ENCODE peak calls at places on chromosomes 1 and 21, in six cellular contexts. Y is BE2C, J is AG10803, K is colonic mucosa, F is SJSA1, G is psoas muscle. Q is an unnamed sample.

GRCh38 chr1:201511925-201512539 is 5.1 kb upstream of the CSRP1 start:
- DNase-seq in Y (peak), J (no peak), K (peak), F (no peak), G (peak), Q (no peak)

GRCh38 chr21:42651515-42652401 is 1.7 kb upstream of the PDE9A start:
- DNase-seq in Y (no peak), J (no peak), K (peak), F (no peak), G (peak), Q (no peak)

GRCh38 chr1:203273869-203274602 is 31.3 kb upstream of the BTG2 start:
- DNase-seq in Y (no peak), J (no peak), K (peak), F (no peak), G (peak), Q (no peak)

GRCh38 chr1:10283318-10283984 is 73.1 kb downstream of the KIF1B start:
- DNase-seq in Y (peak), J (no peak), K (no peak), F (no peak), G (no peak), Q (no peak)

GRCh38 chr1:51287966-51288365 is 42.4 kb downstream of the TTC39A start:
- DNase-seq in Y (no peak), J (no peak), K (no peak), F (no peak), G (no peak), Q (no peak)

GRCh38 chr1:159943908-159944622 is 1.3 kb downstream of the IGSF9 start:
- DNase-seq in Y (no peak), J (no peak), K (no peak), F (no peak), G (no peak), Q (no peak)

GRCh38 chr1:116203192-116203723 is 92.1 kb downstream of the MAB21L3 start:
- DNase-seq in Y (no peak), J (no peak), K (no peak), F (no peak), G (no peak), Q (no peak)

GRCh38 chr1:33177996-33178540 is 3.8 kb downstream of the TRIM62 start:
- DNase-seq in Y (no peak), J (no peak), K (no peak), F (peak), G (no peak), Q (no peak)

GRCh38 chr21:44255519-44255981 is 6.1 kb downstream of the DNMT3L start:
- DNase-seq in Y (no peak), J (peak), K (no peak), F (no peak), G (no peak), Q (no peak)

GRCh38 chr1:44290250-44291094 is 64.6 kb downstream of the ERI3 start:
- DNase-seq in Y (no peak), J (no peak), K (no peak), F (no peak), G (no peak), Q (no peak)

GRCh38 chr21:32474179-32475059 is 61.9 kb downstream of the EVA1C start:
- DNase-seq in Y (no peak), J (no peak), K (no peak), F (no peak), G (no peak), Q (no peak)

GRCh38 chr1:12067900-12068821 is 5.1 kb downstream of the TNFRSF8 start:
- DNase-seq in Y (no peak), J (peak), K (no peak), F (no peak), G (no peak), Q (no peak)

GRCh38 chr1:58155418-58156123 is 391.0 kb downstream of the OMA1 start:
- DNase-seq in Y (peak), J (peak), K (no peak), F (no peak), G (no peak), Q (no peak)

GRCh38 chr1:29237906-29238600 is 1.7 kb downstream of the PTPRU start:
- DNase-seq in Y (peak), J (peak), K (peak), F (no peak), G (peak), Q (no peak)

GRCh38 chr21:45158491-45159423 is 84.4 kb downstream of the ADARB1 start:
- DNase-seq in Y (no peak), J (no peak), K (peak), F (peak), G (no peak), Q (no peak)

GRCh38 chr1:13687361-13687760 is 12.6 kb upstream of the PRDM2 start:
- DNase-seq in Y (no peak), J (no peak), K (no peak), F (no peak), G (no peak), Q (no peak)

GRCh38 chr1:33188572-33189275 is 6.9 kb upstream of the TRIM62 start:
- DNase-seq in Y (no peak), J (peak), K (no peak), F (no peak), G (no peak), Q (no peak)

GRCh38 chr1:56156937-56157336 is 422.4 kb downstream of the PLPP3 start:
- DNase-seq in Y (no peak), J (no peak), K (no peak), F (no peak), G (no peak), Q (no peak)

GRCh38 chr1:116446686-116447085 is 73.6 kb downstream of the ATP1A1 start:
- DNase-seq in Y (no peak), J (no peak), K (no peak), F (no peak), G (no peak), Q (no peak)

GRCh38 chr1:162230096-162230495 is 146.6 kb downstream of the SPATA46 start:
- DNase-seq in Y (peak), J (no peak), K (no peak), F (no peak), G (no peak), Q (no peak)

GRCh38 chr1:244751271-244751895 is 84.1 kb upstream of the COX20 start:
- DNase-seq in Y (no peak), J (no peak), K (no peak), F (no peak), G (no peak), Q (no peak)

GRCh38 chr1:46180082-46180616 is 3.9 kb upstream of the P3R3URF start:
- DNase-seq in Y (no peak), J (no peak), K (peak), F (no peak), G (no peak), Q (peak)

GRCh38 chr1:65006806-65007205 is 40.5 kb upstream of the JAK1 start:
- DNase-seq in Y (no peak), J (no peak), K (no peak), F (no peak), G (no peak), Q (no peak)

GRCh38 chr1:116666747-116667576 is 571 bp downstream of the IGSF3 start:
- DNase-seq in Y (peak), J (no peak), K (peak), F (no peak), G (no peak), Q (no peak)

GRCh38 chr1:203640723-203641523 is 14.3 kb downstream of the ATP2B4 start:
- DNase-seq in Y (peak), J (no peak), K (no peak), F (no peak), G (no peak), Q (no peak)

GRCh38 chr1:113012149-113012548 is 56.2 kb upstream of the SLC16A1 start:
- DNase-seq in Y (no peak), J (no peak), K (no peak), F (no peak), G (no peak), Q (no peak)

GRCh38 chr1:200917291-200917817 is 22.7 kb downstream of the INAVA start:
- DNase-seq in Y (peak), J (no peak), K (peak), F (no peak), G (no peak), Q (no peak)

GRCh38 chr1:96845464-96845863 is 123.9 kb downstream of the PTBP2 start:
- DNase-seq in Y (peak), J (no peak), K (peak), F (no peak), G (no peak), Q (no peak)

GRCh38 chr1:216621536-216621935 is 101.7 kb downstream of the ESRRG start:
- DNase-seq in Y (no peak), J (no peak), K (no peak), F (no peak), G (no peak), Q (no peak)

GRCh38 chr1:30877205-30877912 is 31.2 kb downstream of the SDC3 start:
- DNase-seq in Y (no peak), J (peak), K (peak), F (no peak), G (peak), Q (peak)

GRCh38 chr1:40783001-40783905 is at the start of gene KCNQ4:
- DNase-seq in Y (peak), J (no peak), K (peak), F (no peak), G (peak), Q (no peak)

GRCh38 chr21:15627011-15627410 is 102.8 kb upstream of the USP25 start:
- DNase-seq in Y (no peak), J (no peak), K (no peak), F (no peak), G (no peak), Q (no peak)

GRCh38 chr1:226637147-226637935 is 88.8 kb downstream of the STUM start:
- DNase-seq in Y (peak), J (peak), K (no peak), F (no peak), G (peak), Q (no peak)

GRCh38 chr1:25642710-25643109 is 26.1 kb downstream of the MAN1C1 start:
- DNase-seq in Y (no peak), J (peak), K (no peak), F (no peak), G (no peak), Q (no peak)

GRCh38 chr1:86258106-86258505 is 101.5 kb upstream of the COL24A1 start:
- DNase-seq in Y (no peak), J (peak), K (no peak), F (no peak), G (no peak), Q (no peak)

GRCh38 chr1:53888716-53889115 is 881 bp downstream of the YIPF1 start:
- DNase-seq in Y (no peak), J (no peak), K (no peak), F (no peak), G (no peak), Q (no peak)

GRCh38 chr1:183995322-183996035 is 42.0 kb downstream of the COLGALT2 start:
- DNase-seq in Y (no peak), J (no peak), K (no peak), F (peak), G (peak), Q (no peak)

GRCh38 chr1:203290261-203291089 is 14.8 kb upstream of the BTG2 start:
- DNase-seq in Y (peak), J (no peak), K (peak), F (peak), G (peak), Q (no peak)

GRCh38 chr1:214617843-214618242 is 14.8 kb downstream of the CENPF start:
- DNase-seq in Y (no peak), J (no peak), K (no peak), F (no peak), G (no peak), Q (no peak)

GRCh38 chr1:50430010-50430405 is 6.8 kb upstream of the DMRTA2 start:
- DNase-seq in Y (no peak), J (no peak), K (no peak), F (no peak), G (no peak), Q (no peak)

DNA sequence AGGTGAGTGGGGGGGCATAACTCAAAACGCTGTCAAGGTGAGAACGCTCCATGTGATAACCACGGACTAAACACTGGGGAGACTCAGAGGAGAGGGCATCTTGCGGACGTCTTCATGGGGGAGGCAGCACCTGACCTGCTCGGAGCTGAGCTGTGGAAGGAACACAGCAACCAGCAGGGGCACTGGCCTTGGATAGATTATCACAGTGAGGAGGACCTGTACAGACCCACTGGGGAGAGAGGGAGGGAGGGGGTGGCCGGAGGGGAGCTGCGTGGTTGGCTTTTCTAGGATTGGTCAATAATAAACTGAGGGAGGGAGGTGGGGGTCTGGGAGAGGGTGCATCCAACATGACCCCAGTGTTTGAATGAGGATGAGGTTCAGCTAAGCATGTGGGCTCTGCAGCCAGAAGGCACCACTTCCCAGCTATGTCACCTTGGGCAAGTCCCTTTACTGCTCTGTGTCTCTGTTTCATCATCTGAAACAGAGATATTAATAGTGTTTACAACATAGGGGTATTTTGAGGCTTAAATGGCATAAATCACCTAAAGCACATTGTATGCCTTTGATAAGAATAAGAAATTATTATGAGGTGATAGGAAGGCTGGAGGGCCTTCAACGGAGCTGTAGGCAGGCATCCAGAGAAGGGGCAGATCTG is 123.3 kb downstream of the GRIK3 start:
- DNase-seq in Y (no peak), J (no peak), K (no peak), F (no peak), G (no peak), Q (no peak)
- H3K4me3 ChIP-seq in Y (no peak), J (no peak), K (no peak), F (no peak), G (no peak), Q (no peak)

GRCh38 chr1:111594128-111594693 is 25.4 kb upstream of the RAP1A start:
- DNase-seq in Y (no peak), J (no peak), K (no peak), F (no peak), G (no peak), Q (no peak)

GRCh38 chr1:111593403-111594127 is 26.0 kb upstream of the RAP1A start:
- DNase-seq in Y (no peak), J (no peak), K (no peak), F (no peak), G (no peak), Q (peak)

GRCh38 chr1:111591946-111592345 is 27.6 kb upstream of the RAP1A start:
- DNase-seq in Y (no peak), J (no peak), K (no peak), F (no peak), G (no peak), Q (no peak)

GRCh38 chr1:111595807-111596206 is 23.8 kb upstream of the RAP1A start:
- DNase-seq in Y (no peak), J (no peak), K (no peak), F (no peak), G (no peak), Q (no peak)

DNA sequence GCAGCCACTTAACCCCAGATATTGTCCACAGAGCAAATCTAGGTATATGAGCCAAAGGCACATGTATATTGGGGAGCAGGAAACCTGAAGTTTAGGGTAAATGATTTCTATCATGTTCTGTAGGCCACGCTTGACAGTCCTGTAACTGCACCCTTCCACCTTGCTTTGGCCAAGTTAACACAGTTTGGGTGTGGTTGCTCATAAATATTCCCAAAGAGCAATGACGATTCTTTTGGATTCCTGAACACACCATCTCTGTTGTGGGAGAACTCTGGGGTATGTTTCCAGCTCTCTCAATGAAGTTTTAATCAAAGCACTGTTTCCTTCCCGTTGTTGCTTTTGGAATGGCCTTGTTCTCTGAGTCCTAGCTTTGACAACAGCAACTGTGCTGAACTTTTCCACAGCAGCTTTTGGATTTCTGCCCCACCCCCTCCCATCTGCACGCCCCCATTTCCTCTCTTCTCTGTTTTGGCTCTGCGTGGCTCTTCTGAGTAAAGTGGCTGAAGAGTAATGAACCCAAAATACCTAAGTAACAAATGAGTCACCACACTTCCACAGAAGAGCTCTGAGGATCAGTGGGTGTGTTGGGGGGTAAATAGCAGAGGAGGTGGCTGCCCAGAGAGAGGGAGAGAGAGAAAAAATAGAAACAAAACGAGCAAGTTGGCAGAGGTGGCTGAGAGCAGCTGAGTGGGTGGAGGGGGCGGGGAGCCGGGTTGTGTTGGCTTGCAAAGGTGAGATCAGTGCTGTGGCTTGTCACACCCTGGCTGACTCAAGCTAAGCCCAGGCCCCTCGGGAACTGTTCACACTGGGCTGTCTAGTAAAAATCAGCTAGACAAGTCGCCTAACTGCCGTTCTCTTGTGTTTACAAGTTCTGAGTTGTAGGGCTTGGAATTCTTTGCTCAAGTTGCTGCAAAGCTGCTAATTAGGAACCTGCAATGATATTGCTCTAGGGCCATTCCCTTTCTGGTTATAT is 26.9 kb upstream of the RAP1A start:
- DNase-seq in Y (no peak), J (peak), K (peak), F (peak), G (peak), Q (peak)
- H3K4me3 ChIP-seq in Y (no peak), J (peak), K (no peak), F (no peak), G (peak), Q (peak)

GRCh38 chr21:28884481-28884880 is 108.2 kb downstream of the LTN1 start:
- DNase-seq in Y (no peak), J (peak), K (no peak), F (no peak), G (no peak), Q (no peak)

GRCh38 chr21:28883931-28884330 is 108.7 kb downstream of the LTN1 start:
- DNase-seq in Y (no peak), J (no peak), K (no peak), F (no peak), G (no peak), Q (no peak)

GRCh38 chr21:28882345-28882744 is 110.3 kb downstream of the LTN1 start:
- DNase-seq in Y (no peak), J (no peak), K (no peak), F (no peak), G (no peak), Q (no peak)

GRCh38 chr21:28884976-28885852 is 107.5 kb downstream of the LTN1 start:
- DNase-seq in Y (peak), J (peak), K (peak), F (peak), G (peak), Q (peak)

DNA sequence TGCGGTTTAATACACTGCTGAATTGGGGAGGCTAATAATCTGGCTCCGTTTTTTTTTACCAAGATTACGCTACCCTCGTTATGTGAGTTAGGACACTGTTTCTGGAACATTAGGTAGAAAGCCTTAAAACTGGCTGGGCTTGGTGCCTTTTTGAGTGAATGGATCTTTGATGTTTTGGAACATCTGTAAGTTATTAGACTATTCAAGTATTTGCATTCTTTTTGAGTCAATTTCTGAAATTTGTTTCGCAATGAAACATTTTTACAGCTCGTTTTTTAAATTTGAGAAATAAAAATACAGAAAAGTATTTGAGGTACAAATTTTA is 106.9 kb downstream of the LTN1 start:
- DNase-seq in Y (no peak), J (peak), K (no peak), F (no peak), G (no peak), Q (no peak)
- H3K4me3 ChIP-seq in Y (no peak), J (peak), K (no peak), F (no peak), G (no peak), Q (no peak)

DNA sequence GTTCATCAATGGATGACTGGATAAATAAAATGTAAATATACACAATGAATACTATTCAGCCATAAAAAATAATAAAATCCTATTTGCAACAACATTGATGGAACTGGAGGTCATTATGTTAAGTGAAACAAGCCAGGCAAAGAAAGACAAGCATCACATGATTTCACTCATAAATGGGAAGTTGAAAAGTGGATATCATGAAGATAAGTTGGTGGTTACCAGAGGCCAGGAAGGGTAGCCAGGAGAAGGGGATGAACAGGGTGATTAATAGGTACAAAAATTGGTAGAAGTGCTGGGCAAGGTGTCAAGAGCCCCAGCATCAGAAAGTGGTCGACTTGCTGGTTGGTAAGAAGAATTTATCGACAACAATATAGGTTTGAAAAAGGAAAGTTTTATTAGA is 1.3 kb upstream of the PARK7 start:
- DNase-seq in Y (no peak), J (no peak), K (no peak), F (no peak), G (no peak), Q (no peak)
- H3K4me3 ChIP-seq in Y (peak), J (no peak), K (no peak), F (no peak), G (peak), Q (no peak)

GRCh38 chr1:70410604-70411359 is at the start of gene CTH:
- DNase-seq in Y (peak), J (peak), K (peak), F (peak), G (peak), Q (no peak)
- H3K4me3 ChIP-seq in Y (peak), J (peak), K (peak), F (peak), G (peak), Q (peak)

GRCh38 chr1:98054367-98054701 is 133.5 kb upstream of the DPYD start:
- DNase-seq in Y (no peak), J (no peak), K (no peak), F (no peak), G (no peak), Q (no peak)
- H3K4me3 ChIP-seq in Y (peak), J (peak), K (peak), F (peak), G (peak), Q (no peak)